ENCODE peak calls at places on chromosome 16, in five cellular contexts. E, W, H, P and V are unnamed samples.

GRCh38 chr16:27458196-27458728 is 56.3 kb downstream of the IL21R start:
- DNase-seq in P (no peak), E (no peak), H (no peak), W (no peak), V (peak; percentile 28)

GRCh38 chr16:30096862-30097563 is 1.0 kb upstream of the YPEL3 start:
- DNase-seq in W (no peak), H (no peak), E (no peak), P (no peak), V (no peak)

GRCh38 chr16:27353853-27354252 is 40.1 kb downstream of the IL4R start:
- DNase-seq in P (no peak), W (no peak), H (no peak), E (no peak), V (no peak)

GRCh38 chr16:29852654-29853053 is 10.4 kb downstream of the CDIPT start:
- DNase-seq in W (no peak), P (no peak), E (no peak), H (no peak), V (no peak)

GRCh38 chr16:89711601-89712475 is 8.9 kb downstream of the VPS9D1 start:
- DNase-seq in E (peak; percentile 44), W (no peak), H (peak; percentile 68), P (peak; percentile 47), V (no peak)

GRCh38 chr16:67277999-67278772 is 1.1 kb upstream of the PLEKHG4 start:
- DNase-seq in H (peak; percentile 72), P (no peak), W (no peak), E (no peak), V (peak; percentile 49)

GRCh38 chr16:48444574-48444973 is 59.4 kb upstream of the SIAH1 start:
- DNase-seq in H (peak; percentile 85), W (no peak), P (no peak), E (peak; percentile 84), V (peak; percentile 59)

GRCh38 chr16:21570676-21571017 is 28.7 kb upstream of the METTL9 start:
- DNase-seq in P (no peak), E (no peak), W (no peak), H (no peak), V (no peak)

GRCh38 chr16:88424536-88425230 is 28.4 kb upstream of the ZFPM1 start:
- DNase-seq in E (no peak), P (no peak), H (no peak), W (no peak), V (no peak)

GRCh38 chr16:67163164-67163902 is 1.2 kb upstream of the HSF4 start:
- DNase-seq in H (no peak), E (no peak), P (no peak), W (no peak), V (peak; percentile 85)

GRCh38 chr16:76194621-76195015 is 82.6 kb upstream of the CNTNAP4 start:
- DNase-seq in E (no peak), H (no peak), P (no peak), W (no peak), V (no peak)

GRCh38 chr16:86479419-86479818 is 30.9 kb upstream of the FOXF1 start:
- DNase-seq in W (no peak), E (no peak), H (no peak), P (no peak), V (no peak)

GRCh38 chr16:15948532-15949209 is 745 bp upstream of the ABCC1 start:
- DNase-seq in E (no peak), P (no peak), H (no peak), W (no peak), V (no peak)

DNA sequence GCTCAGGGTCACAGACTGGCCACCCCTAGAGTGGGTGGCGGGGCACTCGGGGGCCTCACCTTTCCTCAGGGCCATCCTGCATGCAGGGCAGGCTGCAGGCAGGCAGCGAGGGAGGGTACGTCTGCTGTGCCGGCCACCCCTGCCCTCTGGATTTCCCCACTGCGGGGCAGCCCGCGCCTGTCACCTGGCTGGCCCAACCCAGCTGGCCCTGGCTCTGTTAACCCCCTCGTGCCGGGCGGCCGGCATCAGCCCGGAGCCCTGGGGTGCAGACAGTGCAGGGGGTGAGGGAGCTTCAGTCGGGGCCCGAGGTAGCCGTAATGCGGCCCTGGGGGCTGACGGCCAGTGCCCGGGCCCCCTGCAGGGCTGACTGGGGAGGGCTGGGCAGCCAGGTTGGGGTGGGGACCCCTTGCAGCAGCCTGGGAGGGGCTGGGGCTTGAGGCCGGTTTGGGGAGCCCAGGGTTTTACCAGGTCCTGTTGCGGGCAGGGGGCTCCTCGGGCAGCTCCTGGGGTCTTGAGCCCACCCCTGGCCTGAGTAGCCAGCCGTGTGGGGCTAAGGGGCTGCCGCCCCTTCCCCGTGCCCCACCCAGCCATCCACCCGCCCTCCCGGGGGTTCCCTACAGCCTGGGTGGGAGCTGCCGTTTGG is at the start of gene IGFALS:
- DNase-seq in E (no peak), H (no peak), W (no peak), P (no peak), V (no peak)
- H3K4me3 ChIP-seq in E (no peak within 1 kb of the TSS), H (no peak within 1 kb of the TSS), W (no peak within 1 kb of the TSS), P (no peak within 1 kb of the TSS), V (no peak within 1 kb of the TSS)

GRCh38 chr16:73058616-73059409 is 10.9 kb upstream of the ZFHX3 start:
- DNase-seq in H (peak; percentile 37), W (no peak), E (no peak), P (no peak), V (peak; percentile 72)
- H3K4me3 ChIP-seq in H (peak overlapping the region; percentile 93), W (peak overlapping the region; percentile 89), E (peak overlapping the region; percentile 91), P (peak overlapping the region; percentile 53), V (peak overlapping the region; percentile 88)

GRCh38 chr16:84810518-84811273 is 9.1 kb upstream of the CRISPLD2 start:
- DNase-seq in E (no peak), P (no peak), H (no peak), W (no peak), V (peak; percentile 52)
- H3K4me3 ChIP-seq in E (no peak overlapping the region), P (no peak overlapping the region), H (no peak overlapping the region), W (no peak overlapping the region), V (no peak overlapping the region)

DNA sequence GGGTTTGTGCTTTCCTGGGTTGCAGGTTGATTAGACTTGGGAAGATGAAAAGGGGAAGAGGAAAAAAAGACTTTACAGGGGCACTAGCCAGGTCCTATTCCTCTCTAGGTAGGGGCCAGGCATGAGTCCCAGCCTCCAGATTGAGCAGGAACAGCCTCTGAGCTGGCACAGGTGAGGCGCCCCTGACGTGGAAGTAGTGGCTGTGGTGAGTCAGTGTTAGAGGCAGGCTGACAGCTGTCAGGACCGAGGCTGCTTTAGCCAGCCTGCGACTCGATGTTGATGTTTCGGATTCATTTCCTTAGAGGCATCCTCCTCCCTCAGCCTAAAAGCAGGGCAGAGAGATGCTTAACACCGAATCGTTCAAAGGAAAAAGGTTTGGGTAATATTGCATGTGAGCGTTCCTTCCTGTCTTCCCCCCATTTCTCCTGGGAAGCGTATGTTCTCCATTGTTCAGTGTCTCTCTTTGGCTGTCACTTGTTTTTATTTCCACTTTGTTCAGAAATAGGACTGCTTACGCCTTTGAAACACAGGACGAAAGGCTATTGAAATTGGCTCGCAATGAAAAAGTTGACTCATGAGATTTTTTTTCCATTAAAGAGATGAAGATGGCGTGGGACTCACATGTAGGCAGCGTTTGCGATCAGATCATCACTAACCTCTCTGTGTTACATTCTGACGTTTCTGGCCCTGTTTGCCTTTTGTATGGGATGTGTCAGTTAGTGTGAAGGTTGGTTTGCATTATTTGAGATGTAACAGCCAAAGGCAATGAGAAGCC is 1.2 kb downstream of the KIAA0513 start:
- DNase-seq in H (peak; percentile 80), P (peak; percentile 79), E (peak; percentile 76), W (no peak), V (peak; percentile 54)
- H3K4me3 ChIP-seq in H (peak overlapping the region; percentile 79), P (peak overlapping the region; percentile 64), E (peak overlapping the region; percentile 93), W (peak overlapping the region; percentile 95), V (peak overlapping the region; percentile 80)